ENCODE peak calls at places on chromosomes 6 and 20, in seven cellular contexts. V, F, Y, B, C, X and E are unnamed samples.

GRCh38 chr20:764255-764654 is 4.0 kb downstream of the SLC52A3 start:
- DNase-seq in Y (no peak), X (no peak), V (peak), F (no peak), B (no peak), C (no peak), E (no peak)

GRCh38 chr6:30213999-30214982 is 1.1 kb upstream of the TRIM26 start:
- DNase-seq in X (peak), B (no peak), Y (peak), C (peak), V (peak), F (peak), E (peak)

GRCh38 chr6:101686653-101687052 is 293.1 kb downstream of the GRIK2 start:
- DNase-seq in B (no peak), C (no peak), X (no peak), F (no peak), Y (no peak), V (no peak), E (no peak)

GRCh38 chr20:17969276-17969883 is 562 bp downstream of the MGME1 start:
- DNase-seq in Y (peak), V (peak), X (peak), F (peak), B (no peak), C (no peak), E (peak)

GRCh38 chr20:35615667-35616464 is at the start of gene SPAG4:
- DNase-seq in B (no peak), V (peak), X (no peak), Y (peak), C (peak), F (peak), E (peak)

GRCh38 chr20:39773380-39774000 is 811.3 kb downstream of the DHX35 start:
- DNase-seq in F (no peak), B (no peak), C (no peak), Y (peak), X (peak), V (no peak), E (peak)

GRCh38 chr20:58310291-58310782 is 822 bp downstream of the RAB22A start:
- DNase-seq in V (no peak), F (no peak), C (no peak), X (peak), B (no peak), Y (peak), E (peak)

GRCh38 chr6:98657764-98658163 is 176.6 kb upstream of the POU3F2 start:
- DNase-seq in X (peak), Y (peak), V (no peak), B (no peak), C (peak), F (no peak), E (peak)

GRCh38 chr20:42530855-42531674 is 658.6 kb downstream of the PTPRT start:
- DNase-seq in X (no peak), V (no peak), F (peak), B (no peak), C (no peak), Y (no peak), E (no peak)

GRCh38 chr20:25032065-25032477 is 25.9 kb downstream of the ACSS1 start:
- DNase-seq in B (no peak), V (no peak), X (no peak), F (no peak), Y (no peak), C (no peak), E (no peak)

GRCh38 chr6:116034327-116034726 is 26.4 kb downstream of the FRK start:
- DNase-seq in V (no peak), Y (peak), C (peak), B (no peak), X (peak), F (no peak), E (peak)

GRCh38 chr6:12232339-12232738 is 57.8 kb upstream of the EDN1 start:
- DNase-seq in V (peak), B (no peak), C (peak), Y (peak), X (peak), F (no peak), E (no peak)

GRCh38 chr6:11595903-11596302 is 58.4 kb downstream of the TMEM170B start:
- DNase-seq in X (no peak), Y (no peak), C (no peak), V (no peak), B (no peak), F (no peak), E (no peak)

GRCh38 chr6:131946992-131947955 is 3.9 kb downstream of the CCN2 start:
- DNase-seq in V (no peak), F (no peak), C (no peak), B (no peak), Y (no peak), X (peak), E (no peak)

GRCh38 chr20:57629976-57630525 is 9.8 kb upstream of the ZBP1 start:
- DNase-seq in F (no peak), B (no peak), V (peak), C (no peak), X (no peak), Y (no peak), E (no peak)

GRCh38 chr6:159043986-159044385 is 805 bp downstream of the TAGAP start:
- DNase-seq in F (no peak), V (no peak), B (no peak), Y (no peak), X (no peak), C (no peak), E (no peak)

GRCh38 chr6:55963301-55963700 is 87.9 kb upstream of the BMP5 start:
- DNase-seq in V (no peak), C (no peak), Y (peak), B (no peak), F (peak), X (peak), E (peak)

GRCh38 chr20:37350655-37351574 is 5.0 kb downstream of the SRC start:
- DNase-seq in C (no peak), F (no peak), V (no peak), B (no peak), X (no peak), Y (no peak), E (no peak)

GRCh38 chr20:34774886-34775285 is 50.6 kb downstream of the NCOA6 start:
- DNase-seq in X (no peak), C (no peak), Y (no peak), F (no peak), B (no peak), V (no peak), E (no peak)

GRCh38 chr6:84771732-84772131 is 7.3 kb upstream of the TBX18 start:
- DNase-seq in V (no peak), X (no peak), F (no peak), C (no peak), B (no peak), Y (no peak), E (no peak)

GRCh38 chr6:104573372-104573771 is 286.3 kb downstream of the HACE1 start:
- DNase-seq in B (no peak), Y (no peak), C (no peak), X (no peak), V (no peak), F (no peak), E (no peak)

GRCh38 chr6:122730775-122731386 is 48.6 kb upstream of the FABP7 start:
- DNase-seq in X (peak), Y (peak), V (no peak), C (no peak), B (peak), F (no peak), E (peak)

GRCh38 chr6:118708055-118708454 is 56.7 kb upstream of the CEP85L start:
- DNase-seq in V (no peak), Y (peak), C (no peak), B (no peak), X (peak), F (no peak), E (peak)

GRCh38 chr20:49278817-49279676 is 1.2 kb upstream of the ZNFX1 start:
- DNase-seq in F (no peak), X (peak), B (no peak), C (no peak), Y (peak), V (no peak), E (peak)

GRCh38 chr20:31663524-31663837 is 25.8 kb downstream of the COX4I2 start:
- DNase-seq in V (no peak), X (no peak), Y (no peak), C (no peak), B (no peak), F (no peak), E (no peak)

GRCh38 chr20:53202781-53203180 is 230.6 kb downstream of the TSHZ2 start:
- DNase-seq in Y (no peak), X (no peak), C (no peak), V (no peak), F (no peak), B (no peak), E (peak)